ENCODE peak calls at places on chromosomes 2 and 18, in four cellular contexts. I is IMR-90, M is adrenal gland, Q is suprapubic skin. E is an unnamed sample. For H3K4me1, the result is how much of the 10 kb centered on the place peaks cover.

GRCh38 chr2:191321861-191322662 is 76.9 kb downstream of the MYO1B start:
- DNase-seq in I (peak), M (no peak), Q (no peak), E (no peak)

GRCh38 chr2:223270538-223270937 is 218.5 kb downstream of the KCNE4 start:
- DNase-seq in I (no peak), M (no peak), Q (no peak), E (no peak)

GRCh38 chr2:129233751-129234406 is 745.6 kb upstream of the RAB6C start:
- DNase-seq in I (no peak), M (no peak), Q (no peak), E (no peak)

GRCh38 chr2:216307496-216307895 is 64.8 kb downstream of the MARCHF4 start:
- DNase-seq in I (no peak), M (no peak), Q (no peak), E (no peak)

GRCh38 chr18:76564636-76565237 is 69.7 kb upstream of the ZNF516 start:
- DNase-seq in I (no peak), M (no peak), Q (no peak), E (no peak)

GRCh38 chr2:103232882-103233281 is 471.1 kb downstream of the TMEM182 start:
- DNase-seq in I (no peak), M (no peak), Q (no peak), E (no peak)

GRCh38 chr2:205171541-205171940 is 510.8 kb upstream of the NRP2 start:
- DNase-seq in I (no peak), M (no peak), Q (no peak), E (no peak)

GRCh38 chr2:61707984-61708852 is 145.6 kb downstream of the FAM161A start:
- DNase-seq in I (peak), M (peak), Q (no peak), E (no peak)

GRCh38 chr2:232329716-232330067 is 48.9 kb upstream of the ALPP start:
- DNase-seq in I (no peak), M (no peak), Q (no peak), E (no peak)

GRCh38 chr2:120466704-120467054 is 120.7 kb downstream of the INHBB start:
- DNase-seq in I (no peak), M (no peak), Q (no peak), E (no peak)

GRCh38 chr2:33062665-33063249 is 116.0 kb downstream of the LTBP1 start:
- DNase-seq in I (peak), M (no peak), Q (no peak), E (no peak)

GRCh38 chr2:237691200-237691907 is 64.0 kb downstream of the LRRFIP1 start:
- DNase-seq in I (no peak), M (no peak), Q (no peak), E (no peak)

GRCh38 chr2:173522356-173522755 is 167.7 kb downstream of the CDCA7 start:
- DNase-seq in I (no peak), M (no peak), Q (no peak), E (no peak)

GRCh38 chr2:69138793-69139510 is 126.0 kb downstream of the ANTXR1 start:
- DNase-seq in I (peak), M (peak), Q (no peak), E (peak)

GRCh38 chr18:21904856-21905255 is 164.3 kb downstream of the MIB1 start:
- DNase-seq in I (no peak), M (peak), Q (no peak), E (peak)

GRCh38 chr2:109547280-109547679 is 66.5 kb downstream of the SEPTIN10 start:
- DNase-seq in I (no peak), M (no peak), Q (no peak), E (no peak)

GRCh38 chr2:237864940-237865622 is 5.7 kb downstream of the RAMP1 start:
- DNase-seq in I (peak), M (no peak), Q (no peak), E (peak)

GRCh38 chr2:186728631-186729030 is 34.8 kb downstream of the FAM171B start:
- DNase-seq in I (no peak), M (no peak), Q (no peak), E (no peak)

GRCh38 chr2:189221811-189222210 is 42.2 kb upstream of the COL5A2 start:
- DNase-seq in I (peak), M (no peak), Q (no peak), E (no peak)

GRCh38 chr2:80111185-80111584 is 193.4 kb downstream of the LRRTM1 start:
- DNase-seq in I (peak), M (no peak), Q (no peak), E (no peak)

GRCh38 chr18:42156266-42156665 is 201.2 kb downstream of the PIK3C3 start:
- DNase-seq in I (no peak), M (no peak), Q (no peak), E (no peak)

GRCh38 chr2:239312741-239313246 is 88.0 kb downstream of the HDAC4 start:
- DNase-seq in I (no peak), M (peak), Q (peak), E (peak)

GRCh38 chr2:55761526-55761925 is 67.9 kb upstream of the PNPT1 start:
- DNase-seq in I (peak), M (no peak), Q (no peak), E (no peak)

GRCh38 chr2:113370478-113371091 is 66.9 kb upstream of the ZNG1B start:
- DNase-seq in I (peak), M (peak), Q (peak), E (peak)

GRCh38 chr2:58925676-58926081 is 684.6 kb upstream of the FANCL start:
- DNase-seq in I (peak), M (no peak), Q (peak), E (no peak)

GRCh38 chr2:231918501-231919330 is 7.5 kb downstream of the NPPC start:
- DNase-seq in I (no peak), M (no peak), Q (no peak), E (no peak)

GRCh38 chr2:239197146-239197545 is 203.7 kb downstream of the HDAC4 start:
- DNase-seq in I (no peak), M (no peak), Q (peak), E (peak)

GRCh38 chr2:151111599-151112278 is 149.9 kb downstream of the RBM43 start:
- DNase-seq in I (peak), M (no peak), Q (no peak), E (no peak)

GRCh38 chr2:226560325-226560724 is 239.3 kb downstream of the IRS1 start:
- DNase-seq in I (no peak), M (no peak), Q (no peak), E (no peak)

GRCh38 chr2:162013514-162014205 is 60.4 kb downstream of the DPP4 start:
- DNase-seq in I (no peak), M (no peak), Q (no peak), E (no peak)
- H3K4me1 ChIP-seq in I (under half), M (under half), Q (under half), E (under half)

GRCh38 chr2:30225131-30225762 is 6.1 kb upstream of the LBH start:
- DNase-seq in I (peak), M (no peak), Q (no peak), E (peak)
- TF ChIP-seq CTCF in I (no peak), M (no peak), Q (no peak), E (no peak)

GRCh38 chr2:157426477-157426994 is 17.4 kb downstream of the CYTIP start:
- DNase-seq in I (no peak), M (no peak), Q (no peak), E (no peak)

GRCh38 chr2:157427003-157427921 is 16.6 kb downstream of the CYTIP start:
- DNase-seq in I (no peak), M (no peak), Q (no peak), E (no peak)

GRCh38 chr2:157427922-157428303 is 16.0 kb downstream of the CYTIP start:
- DNase-seq in I (no peak), M (no peak), Q (no peak), E (no peak)

GRCh38 chr2:157430266-157430665 is 13.6 kb downstream of the CYTIP start:
- DNase-seq in I (no peak), M (no peak), Q (no peak), E (no peak)

GRCh38 chr2:157428500-157429175 is 15.3 kb downstream of the CYTIP start:
- DNase-seq in I (no peak), M (no peak), Q (no peak), E (no peak)
- TF ChIP-seq POLR2A in I (no peak), M (no peak), Q (no peak), E (no peak)

GRCh38 chr18:59551902-59552635 is 145.2 kb downstream of the CCBE1 start:
- DNase-seq in I (no peak), M (no peak), Q (no peak), E (no peak)
- H3K4me1 ChIP-seq in I (under half), M (under half), Q (under half), E (under half)

GRCh38 chr2:14423145-14423906 is 209.2 kb upstream of the LRATD1 start:
- DNase-seq in I (no peak), M (no peak), Q (no peak), E (no peak)
- TF ChIP-seq CTCF in I (no peak), M (no peak), Q (no peak), E (no peak)

GRCh38 chr2:218370410-218371063 is 11.5 kb upstream of the SLC11A1 start:
- DNase-seq in I (peak), M (peak), Q (no peak), E (peak)
- TF ChIP-seq POLR2A in I (no peak), M (peak), Q (no peak), E (no peak)

GRCh38 chr18:67694787-67695186 is 178.3 kb upstream of the DSEL start:
- DNase-seq in I (peak), M (no peak), Q (no peak), E (no peak)
- H3K4me1 ChIP-seq in I (under half), M (under half), Q (under half), E (under half)

DNA sequence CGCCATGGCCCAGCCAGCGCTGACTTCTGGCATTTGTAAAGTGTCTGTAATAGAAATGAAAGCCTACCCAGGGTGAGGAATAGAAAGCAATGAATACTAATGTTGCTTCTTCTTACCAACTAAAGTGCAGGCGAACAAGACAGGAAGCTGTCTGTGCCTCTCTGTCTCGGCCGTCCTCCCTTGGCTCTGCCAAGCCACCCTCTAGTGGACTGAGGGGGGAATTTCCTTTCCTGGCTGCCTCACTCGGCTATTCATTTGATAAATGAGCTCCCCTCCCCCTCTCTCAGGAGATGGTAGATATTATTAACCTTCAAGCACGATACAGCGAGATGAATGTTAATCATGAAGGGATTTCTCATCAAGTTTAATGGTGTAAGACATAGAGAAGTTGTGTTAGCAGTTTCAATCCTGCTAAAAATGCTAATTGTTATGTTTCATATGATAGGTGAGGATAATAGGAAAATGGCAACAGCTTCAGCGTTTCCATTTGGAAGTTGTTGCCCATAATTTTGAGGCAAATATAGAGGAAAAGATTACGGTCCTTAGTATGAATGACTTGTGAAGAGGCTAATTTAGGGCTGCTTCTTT is 384.7 kb downstream of the MTX2 start:
- DNase-seq in I (peak), M (peak), Q (peak), E (peak)
- TF ChIP-seq CTCF in I (peak), M (peak), Q (peak), E (peak)